ENCODE peak calls at places on chromosomes 6 and 20, in four cellular contexts. V, F, T and E are unnamed samples.
A peak's percentile ranks its signal among the peaks of the same experiment; 100 is the strongest.

GRCh38 chr20:58072695-58073671 is 155.5 kb downstream of the ANKRD60 start:
- DNase-seq in V (no peak), F (peak; percentile 32), T (no peak), E (no peak)

GRCh38 chr20:62368629-62369507 is 1.8 kb upstream of the LAMA5 start:
- DNase-seq in V (no peak), F (no peak), T (no peak), E (no peak)

GRCh38 chr6:355373-355772 is 36.2 kb upstream of the IRF4 start:
- DNase-seq in V (no peak), F (no peak), T (no peak), E (no peak)

GRCh38 chr6:111701146-111701545 is 95.5 kb upstream of the TRAF3IP2 start:
- DNase-seq in V (no peak), F (no peak), T (no peak), E (no peak)

GRCh38 chr6:150334790-150335783 is 33.7 kb upstream of the IYD start:
- DNase-seq in V (peak; percentile 15), F (peak; percentile 75), T (peak; percentile 40), E (peak; percentile 75)

GRCh38 chr6:72412709-72413044 is 209.2 kb upstream of the KCNQ5 start:
- DNase-seq in V (no peak), F (no peak), T (no peak), E (no peak)

GRCh38 chr6:100171533-100172321 is 177.7 kb upstream of the MCHR2 start:
- DNase-seq in V (no peak), F (no peak), T (no peak), E (no peak)

GRCh38 chr6:14118444-14118843 is 872 bp downstream of the CD83 start:
- DNase-seq in V (no peak), F (no peak), T (no peak), E (no peak)

GRCh38 chr6:84280030-84280429 is 52.6 kb upstream of the CEP162 start:
- DNase-seq in V (no peak), F (no peak), T (no peak), E (no peak)

GRCh38 chr6:167407239-167408064 is 82.6 kb downstream of the TTLL2 start:
- DNase-seq in V (no peak), F (no peak), T (no peak), E (no peak)

GRCh38 chr6:90343581-90343980 is 46.9 kb upstream of the BACH2 start:
- DNase-seq in V (no peak), F (no peak), T (no peak), E (no peak)

GRCh38 chr20:45138451-45139300 is 14.4 kb upstream of the WFDC12 start:
- DNase-seq in V (no peak), F (peak; percentile 84), T (peak; percentile 31), E (peak; percentile 68)

GRCh38 chr6:117072781-117073180 is 192.6 kb upstream of the VGLL2 start:
- DNase-seq in V (no peak), F (no peak), T (no peak), E (no peak)

GRCh38 chr6:75884822-75885221 is 135.8 kb downstream of the MYO6 start:
- DNase-seq in V (no peak), F (no peak), T (no peak), E (no peak)

GRCh38 chr6:37486440-37486839 is 13.3 kb downstream of the CCDC167 start:
- DNase-seq in V (no peak), F (peak; percentile 28), T (no peak), E (no peak)
- TF ChIP-seq POLR2A in V (no peak), F (no peak), T (no peak), E (no peak)

DNA sequence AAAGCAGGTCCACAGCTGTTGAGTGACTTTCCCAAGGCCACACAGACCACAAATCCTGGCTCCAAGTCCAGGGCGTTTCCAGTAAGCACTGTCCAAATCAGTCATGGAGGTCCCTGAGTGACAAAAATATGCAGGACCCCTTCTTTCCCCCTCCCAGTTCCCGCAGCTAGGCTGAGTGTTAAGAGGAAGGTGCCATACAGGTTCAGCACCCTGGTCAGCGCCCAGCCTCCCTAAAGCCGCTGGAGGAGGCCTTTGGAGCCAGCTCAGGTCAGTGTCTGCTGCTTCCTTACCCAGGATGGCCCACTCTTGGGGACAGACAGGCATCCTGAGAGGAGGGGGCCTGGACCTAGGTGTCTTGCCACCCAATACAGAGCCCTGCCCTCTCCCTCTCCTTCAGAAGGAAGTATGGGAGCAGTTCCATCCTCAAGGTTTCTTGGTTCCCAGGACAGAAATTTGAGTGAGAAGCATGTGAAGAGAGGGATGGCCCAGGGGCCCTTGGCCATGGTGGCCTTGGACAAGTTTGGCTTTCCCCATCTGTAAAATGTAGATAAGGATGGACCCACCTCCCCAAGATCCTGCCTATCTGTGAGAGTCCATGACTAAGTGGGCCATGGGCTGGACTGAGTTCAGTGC is 13.2 kb downstream of the TMEM74B start:
- DNase-seq in V (no peak), F (no peak), T (no peak), E (peak; percentile 81)
- TF ChIP-seq POLR2A in V (no peak), F (no peak), T (no peak), E (no peak)

DNA sequence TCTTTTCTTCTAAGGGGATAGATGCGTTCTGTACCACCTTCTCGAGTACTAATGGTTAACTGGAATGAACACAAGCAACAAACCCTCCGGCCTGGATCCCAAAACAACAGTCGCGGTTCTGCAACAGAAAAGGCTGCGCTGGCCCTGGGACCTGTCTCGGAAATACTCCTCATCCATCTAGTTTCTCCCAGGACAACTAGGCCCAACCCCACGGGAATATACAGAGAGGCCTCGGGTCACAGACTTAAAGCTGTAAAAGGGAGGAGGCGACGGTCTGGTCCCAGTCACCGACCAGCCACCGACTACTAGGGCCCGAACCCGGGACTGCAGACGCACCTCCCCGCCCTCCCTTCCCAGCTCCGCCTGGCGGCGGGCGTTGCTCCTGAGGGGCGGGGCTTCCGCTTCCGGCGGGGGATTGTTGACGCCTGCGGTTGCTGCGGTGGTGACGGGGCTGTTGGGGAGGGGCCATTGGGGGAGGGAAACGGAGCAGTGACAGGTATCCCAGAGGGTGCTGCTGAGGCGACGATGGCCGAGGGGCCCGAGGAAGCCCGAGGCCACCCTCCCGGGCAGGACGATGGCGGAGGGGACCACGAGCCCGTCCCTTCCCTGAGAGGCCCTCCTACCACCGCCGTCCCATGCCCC is at the start of gene FAM8A1:
- DNase-seq in V (peak; percentile 82), F (peak; percentile 98), T (peak; percentile 71), E (peak; percentile 94)
- TF ChIP-seq POLR2A in V (no peak), F (peak; percentile 68), T (peak; percentile 42), E (peak; percentile 72)

DNA sequence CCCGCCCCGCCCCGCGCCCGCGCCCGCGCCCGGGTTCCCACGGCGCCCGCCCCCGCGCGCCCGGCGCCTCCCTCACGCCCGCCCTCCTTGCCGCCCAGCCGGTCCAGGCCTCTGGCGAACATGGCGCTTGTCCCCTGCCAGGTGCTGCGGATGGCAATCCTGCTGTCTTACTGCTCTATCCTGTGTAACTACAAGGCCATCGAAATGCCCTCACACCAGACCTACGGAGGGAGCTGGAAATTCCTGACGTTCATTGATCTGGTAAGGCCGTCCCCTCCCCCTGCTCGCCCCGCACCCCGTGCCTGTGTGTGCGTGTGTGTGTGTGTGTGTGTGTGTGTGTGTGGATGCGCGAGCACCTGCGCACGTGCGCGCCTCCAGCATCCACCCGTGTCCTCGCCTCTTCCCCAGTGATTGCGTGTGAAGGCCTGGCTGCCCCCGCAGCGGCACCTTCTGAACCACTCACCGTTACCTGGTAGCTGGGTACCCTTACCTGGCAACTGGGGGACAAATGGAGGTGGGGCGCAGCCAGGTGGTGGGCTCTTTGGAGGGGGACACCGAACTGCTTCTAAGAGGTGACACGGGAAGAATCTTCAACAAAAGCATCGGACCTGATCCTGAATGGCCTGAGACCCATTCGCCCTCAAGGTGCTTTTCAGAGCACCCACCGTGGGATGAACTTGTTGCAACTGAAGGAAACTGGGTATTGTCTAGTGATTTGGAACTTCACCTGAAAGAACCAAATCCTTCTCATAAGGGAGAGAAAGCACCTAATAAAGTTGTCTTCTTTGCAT is at the start of gene AIG1:
- DNase-seq in V (no peak), F (peak; percentile 80), T (peak; percentile 43), E (no peak)
- TF ChIP-seq POLR2A in V (peak; percentile 50), F (no peak), T (peak; percentile 45), E (no peak)

GRCh38 chr6:30685157-30685976 is 1.1 kb downstream of the PPP1R18 start:
- DNase-seq in V (no peak), F (no peak), T (no peak), E (no peak)
- TF ChIP-seq POLR2A in V (no peak), F (no peak), T (no peak), E (no peak)

GRCh38 chr6:138643210-138643609 is 130.4 kb upstream of the CCDC28A start:
- DNase-seq in V (no peak), F (no peak), T (no peak), E (no peak)
- TF ChIP-seq POLR2A in V (no peak), F (no peak), T (no peak), E (no peak)

GRCh38 chr6:165988306-165988756 is 179.3 kb downstream of the TBXT start:
- DNase-seq in V (no peak), F (no peak), T (no peak), E (no peak)
- TF ChIP-seq POLR2A in V (no peak), F (no peak), T (no peak), E (no peak)

DNA sequence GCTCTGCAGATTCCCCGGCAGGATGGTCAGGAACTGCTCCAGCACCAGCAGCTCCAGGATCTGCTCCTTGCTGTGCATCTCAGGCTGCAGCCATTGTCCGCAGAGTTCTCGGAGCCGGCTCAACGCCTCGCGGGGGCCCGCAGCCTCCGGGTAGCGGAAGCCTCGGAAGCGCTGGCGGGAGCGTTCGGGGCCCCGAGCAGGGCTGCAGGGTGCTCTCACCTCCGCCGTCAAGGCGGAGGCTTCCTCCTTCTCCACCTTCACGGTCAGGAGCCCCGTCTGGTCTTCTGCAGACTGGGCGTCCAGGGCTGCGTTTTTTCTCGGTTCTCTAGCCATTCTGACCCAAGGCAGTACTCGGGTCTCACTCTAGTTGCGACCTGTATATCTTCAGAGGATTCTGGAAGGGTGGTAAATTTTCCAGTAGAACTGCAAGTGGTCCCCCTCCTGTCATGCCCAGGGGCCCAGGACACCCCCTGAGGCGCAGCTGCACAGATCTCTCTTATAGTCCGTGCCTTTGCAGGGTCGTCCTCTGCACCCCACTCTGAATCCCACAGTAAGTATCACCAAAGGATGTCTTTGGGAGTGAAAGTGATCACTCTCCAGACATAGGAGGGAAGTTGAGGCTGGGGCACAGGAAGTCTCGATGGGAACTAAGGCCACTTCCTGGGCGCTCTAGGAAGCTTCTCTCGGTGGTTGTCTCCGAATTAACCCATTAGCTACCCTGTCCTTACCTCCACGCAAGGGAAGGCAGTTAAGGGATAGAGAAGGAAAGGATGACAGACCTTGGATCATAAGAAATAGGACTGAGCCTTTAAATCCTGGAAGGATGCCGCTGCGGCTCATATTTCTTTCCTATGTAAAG is at the start of gene ZKSCAN4:
- DNase-seq in V (peak; percentile 45), F (peak; percentile 89), T (peak; percentile 64), E (peak; percentile 91)
- TF ChIP-seq POLR2A in V (peak; percentile 58), F (no peak), T (no peak), E (peak; percentile 56)

GRCh38 chr6:130895516-130895915 is 68.3 kb downstream of the SMLR1 start:
- DNase-seq in V (no peak), F (no peak), T (no peak), E (no peak)
- TF ChIP-seq POLR2A in V (no peak), F (no peak), T (no peak), E (no peak)